ENCODE peak calls at places on chromosomes 1 and 21, in four cellular contexts. A, F, B and D are unnamed samples.

GRCh38 chr1:65958561-65959350 is 166.1 kb downstream of the PDE4B start:
- DNase-seq in F (peak; percentile 70), A (no peak), B (peak; percentile 54), D (peak; percentile 29)

GRCh38 chr21:39319251-39319756 is 5.9 kb upstream of the BRWD1 start:
- DNase-seq in A (no peak), F (no peak), B (no peak), D (no peak)

GRCh38 chr1:162609306-162609705 is 23.0 kb upstream of the DDR2 start:
- DNase-seq in B (no peak), F (no peak), A (no peak), D (no peak)

GRCh38 chr1:35894183-35894582 is 11.2 kb downstream of the AGO1 start:
- DNase-seq in F (peak; percentile 45), A (no peak), B (no peak), D (peak; percentile 78)

GRCh38 chr1:241323510-241323909 is 33.5 kb downstream of the RGS7 start:
- DNase-seq in B (no peak), A (peak; percentile 21), F (peak; percentile 58), D (peak; percentile 8)

GRCh38 chr1:231216515-231216914 is 24.5 kb upstream of the GNPAT start:
- DNase-seq in A (no peak), F (no peak), B (no peak), D (no peak)

GRCh38 chr1:183739640-183740385 is 65.1 kb upstream of the RGL1 start:
- DNase-seq in A (no peak), B (no peak), F (peak; percentile 15), D (no peak)

GRCh38 chr1:11749203-11749689 is 12.7 kb upstream of the C1orf167 start:
- DNase-seq in B (peak; percentile 25), A (no peak), F (peak; percentile 61), D (peak; percentile 67)